ENCODE peak calls at places on chromosomes 3 and 15, in seven cellular contexts. O is esophagus muscularis mucosa; U is stimulated activated CD4-positive, alpha-beta T cell treated with anti-CD3 and anti-CD28 coated beads, Interleukin-12 subunit alpha, Interleukin-12 subunit beta, amount 100 ng/mL, for 48 hours; X is DMS 273 treated with DMSO at 0.1 percent for 48 hours; A is CD8-positive, alpha-beta T cell; I is caudate nucleus; M is ascending aorta. N is an unnamed sample.
A peak's percentile ranks its signal among the peaks of the same experiment; 100 is the strongest.

GRCh38 chr3:95612611-95613010 is 1201.8 kb upstream of the EPHA6 start:
- DNase-seq in M (no peak), O (no peak), I (no peak), U (no peak), X (no peak), A (no peak), N (no peak)

GRCh38 chr3:53846134-53846850 is at the start of the genes CHDH and IL17RB:
- DNase-seq in U (peak; percentile 9), X (no peak), A (no peak), O (no peak), M (peak; percentile 73), I (peak; percentile 40), N (no peak)

GRCh38 chr3:105747056-105747455 is 121.8 kb downstream of the CBLB start:
- DNase-seq in A (no peak), M (no peak), U (no peak), X (no peak), O (no peak), I (no peak), N (no peak)

GRCh38 chr15:64090527-64090926 is 3.1 kb downstream of the CIAO2A start:
- DNase-seq in U (no peak), I (no peak), X (no peak), A (no peak), O (no peak), M (no peak), N (peak; percentile 82)

GRCh38 chr15:80776420-80777045 is 2.6 kb upstream of the CEMIP start:
- DNase-seq in I (peak; percentile 45), A (peak; percentile 38), X (no peak), M (peak; percentile 77), U (peak; percentile 65), O (peak; percentile 93), N (no peak)

GRCh38 chr3:184486614-184487013 is 75.0 kb upstream of the EPHB3 start:
- DNase-seq in X (peak; percentile 99), U (no peak), A (no peak), M (no peak), I (no peak), O (peak; percentile 3), N (no peak)

GRCh38 chr3:196431193-196432136 is 762 bp downstream of the UBXN7 start:
- DNase-seq in U (no peak), I (peak; percentile 19), O (no peak), X (peak; percentile 61), A (peak; percentile 33), M (peak; percentile 65), N (no peak)

GRCh38 chr3:120824613-120825012 is 82.1 kb downstream of the GTF2E1 start:
- DNase-seq in U (no peak), M (no peak), A (no peak), X (no peak), I (no peak), O (no peak), N (no peak)

N was measured in HL-60.